ENCODE peak calls at places on chromosomes 6 and 20, in eight cellular contexts. One of them, this sample, is unnamed.

GRCh38 chr6:162621246-162621645 is 106.3 kb downstream of the PRKN start:
- DNase-seq in NCI-H1436: no peak
- DNase-seq in SK-MEL-5: no peak
- DNase-seq in activated CD4-positive, alpha-beta T cell treated with anti-CD3 and anti-CD28 coated beads for 4 hours: no peak
- DNase-seq in EL: no peak
- DNase-seq in ELF-1: peak
- DNase-seq in GDM1: no peak
- DNase-seq in CD8-positive, alpha-beta memory T cell: no peak
- DNase-seq in this sample: no peak

GRCh38 chr6:109478222-109478805 is 4.7 kb downstream of the ZBTB24 start:
- DNase-seq in CD8-positive, alpha-beta memory T cell: no peak
- DNase-seq in NCI-H1436: no peak
- DNase-seq in activated CD4-positive, alpha-beta T cell treated with anti-CD3 and anti-CD28 coated beads for 4 hours: no peak
- DNase-seq in GDM1: no peak
- DNase-seq in SK-MEL-5: no peak
- DNase-seq in ELF-1: no peak
- DNase-seq in EL: no peak
- DNase-seq in this sample: no peak

GRCh38 chr6:37688088-37688850 is 9.4 kb downstream of the MDGA1 start:
- DNase-seq in activated CD4-positive, alpha-beta T cell treated with anti-CD3 and anti-CD28 coated beads for 4 hours: no peak
- DNase-seq in EL: no peak
- DNase-seq in CD8-positive, alpha-beta memory T cell: no peak
- DNase-seq in ELF-1: no peak
- DNase-seq in GDM1: no peak
- DNase-seq in SK-MEL-5: no peak
- DNase-seq in NCI-H1436: no peak
- DNase-seq in this sample: no peak

GRCh38 chr6:85641916-85642773 is 541 bp downstream of the SYNCRIP start:
- DNase-seq in activated CD4-positive, alpha-beta T cell treated with anti-CD3 and anti-CD28 coated beads for 4 hours: peak
- DNase-seq in EL: peak
- DNase-seq in CD8-positive, alpha-beta memory T cell: peak
- DNase-seq in GDM1: peak
- DNase-seq in SK-MEL-5: peak
- DNase-seq in NCI-H1436: peak
- DNase-seq in ELF-1: peak
- DNase-seq in this sample: peak

GRCh38 chr6:149840345-149841075 is 23.6 kb downstream of the LRP11 start:
- DNase-seq in SK-MEL-5: peak
- DNase-seq in activated CD4-positive, alpha-beta T cell treated with anti-CD3 and anti-CD28 coated beads for 4 hours: peak
- DNase-seq in GDM1: peak
- DNase-seq in EL: peak
- DNase-seq in ELF-1: peak
- DNase-seq in CD8-positive, alpha-beta memory T cell: peak
- DNase-seq in NCI-H1436: peak
- DNase-seq in this sample: peak

GRCh38 chr6:30917487-30917886 is 3.4 kb downstream of the VARS2 start:
- DNase-seq in CD8-positive, alpha-beta memory T cell: no peak
- DNase-seq in NCI-H1436: no peak
- DNase-seq in ELF-1: no peak
- DNase-seq in activated CD4-positive, alpha-beta T cell treated with anti-CD3 and anti-CD28 coated beads for 4 hours: no peak
- DNase-seq in EL: no peak
- DNase-seq in GDM1: no peak
- DNase-seq in SK-MEL-5: no peak
- DNase-seq in this sample: no peak

GRCh38 chr6:88426005-88426404 is 259.9 kb upstream of the CNR1 start:
- DNase-seq in SK-MEL-5: no peak
- DNase-seq in CD8-positive, alpha-beta memory T cell: no peak
- DNase-seq in ELF-1: no peak
- DNase-seq in NCI-H1436: no peak
- DNase-seq in GDM1: no peak
- DNase-seq in EL: no peak
- DNase-seq in activated CD4-positive, alpha-beta T cell treated with anti-CD3 and anti-CD28 coated beads for 4 hours: no peak
- DNase-seq in this sample: no peak

GRCh38 chr6:106098383-106099234 is 12.5 kb downstream of the PRDM1 start:
- DNase-seq in CD8-positive, alpha-beta memory T cell: peak
- DNase-seq in GDM1: peak
- DNase-seq in activated CD4-positive, alpha-beta T cell treated with anti-CD3 and anti-CD28 coated beads for 4 hours: peak
- DNase-seq in EL: peak
- DNase-seq in SK-MEL-5: no peak
- DNase-seq in ELF-1: no peak
- DNase-seq in NCI-H1436: no peak
- DNase-seq in this sample: no peak

GRCh38 chr6:63689421-63689820 is 53.8 kb downstream of the PHF3 start:
- DNase-seq in NCI-H1436: no peak
- DNase-seq in ELF-1: no peak
- DNase-seq in CD8-positive, alpha-beta memory T cell: no peak
- DNase-seq in activated CD4-positive, alpha-beta T cell treated with anti-CD3 and anti-CD28 coated beads for 4 hours: no peak
- DNase-seq in GDM1: no peak
- DNase-seq in EL: no peak
- DNase-seq in SK-MEL-5: peak
- DNase-seq in this sample: no peak

GRCh38 chr6:108996208-108996607 is 98.4 kb downstream of the SESN1 start:
- DNase-seq in EL: no peak
- DNase-seq in activated CD4-positive, alpha-beta T cell treated with anti-CD3 and anti-CD28 coated beads for 4 hours: no peak
- DNase-seq in CD8-positive, alpha-beta memory T cell: no peak
- DNase-seq in GDM1: no peak
- DNase-seq in ELF-1: no peak
- DNase-seq in NCI-H1436: no peak
- DNase-seq in SK-MEL-5: no peak
- DNase-seq in this sample: no peak

GRCh38 chr6:144266091-144266649 is 19.0 kb upstream of the UTRN start:
- DNase-seq in NCI-H1436: no peak
- DNase-seq in activated CD4-positive, alpha-beta T cell treated with anti-CD3 and anti-CD28 coated beads for 4 hours: no peak
- DNase-seq in EL: peak
- DNase-seq in ELF-1: peak
- DNase-seq in GDM1: no peak
- DNase-seq in CD8-positive, alpha-beta memory T cell: no peak
- DNase-seq in SK-MEL-5: no peak
- DNase-seq in this sample: peak

GRCh38 chr6:23659125-23659524 is 466.9 kb upstream of the NRSN1 start:
- DNase-seq in NCI-H1436: peak
- DNase-seq in EL: peak
- DNase-seq in activated CD4-positive, alpha-beta T cell treated with anti-CD3 and anti-CD28 coated beads for 4 hours: no peak
- DNase-seq in SK-MEL-5: peak
- DNase-seq in CD8-positive, alpha-beta memory T cell: no peak
- DNase-seq in ELF-1: peak
- DNase-seq in GDM1: no peak
- DNase-seq in this sample: peak

GRCh38 chr6:24858154-24858801 is 59.6 kb upstream of the ARMH2 start:
- DNase-seq in GDM1: no peak
- DNase-seq in NCI-H1436: no peak
- DNase-seq in ELF-1: no peak
- DNase-seq in SK-MEL-5: no peak
- DNase-seq in EL: peak
- DNase-seq in activated CD4-positive, alpha-beta T cell treated with anti-CD3 and anti-CD28 coated beads for 4 hours: no peak
- DNase-seq in CD8-positive, alpha-beta memory T cell: peak
- DNase-seq in this sample: no peak

GRCh38 chr6:98416027-98416426 is 418.3 kb upstream of the POU3F2 start:
- DNase-seq in GDM1: no peak
- DNase-seq in NCI-H1436: no peak
- DNase-seq in CD8-positive, alpha-beta memory T cell: no peak
- DNase-seq in ELF-1: no peak
- DNase-seq in SK-MEL-5: no peak
- DNase-seq in EL: no peak
- DNase-seq in activated CD4-positive, alpha-beta T cell treated with anti-CD3 and anti-CD28 coated beads for 4 hours: no peak
- DNase-seq in this sample: no peak

GRCh38 chr20:41095110-41095969 is 42.0 kb upstream of the PLCG1 start:
- DNase-seq in activated CD4-positive, alpha-beta T cell treated with anti-CD3 and anti-CD28 coated beads for 4 hours: peak
- DNase-seq in EL: peak
- DNase-seq in CD8-positive, alpha-beta memory T cell: peak
- DNase-seq in NCI-H1436: peak
- DNase-seq in SK-MEL-5: peak
- DNase-seq in GDM1: peak
- DNase-seq in ELF-1: peak
- DNase-seq in this sample: no peak

GRCh38 chr6:126444874-126445273 is 105.0 kb downstream of the CENPW start:
- DNase-seq in EL: peak
- DNase-seq in ELF-1: peak
- DNase-seq in SK-MEL-5: peak
- DNase-seq in GDM1: no peak
- DNase-seq in activated CD4-positive, alpha-beta T cell treated with anti-CD3 and anti-CD28 coated beads for 4 hours: no peak
- DNase-seq in CD8-positive, alpha-beta memory T cell: no peak
- DNase-seq in NCI-H1436: no peak
- DNase-seq in this sample: no peak

GRCh38 chr6:3414704-3415453 is 42.0 kb downstream of the SLC22A23 start:
- DNase-seq in EL: no peak
- DNase-seq in CD8-positive, alpha-beta memory T cell: no peak
- DNase-seq in GDM1: no peak
- DNase-seq in activated CD4-positive, alpha-beta T cell treated with anti-CD3 and anti-CD28 coated beads for 4 hours: no peak
- DNase-seq in NCI-H1436: no peak
- DNase-seq in SK-MEL-5: no peak
- DNase-seq in ELF-1: peak
- DNase-seq in this sample: peak

GRCh38 chr6:30840922-30841643 is 43.2 kb upstream of the DDR1 start:
- DNase-seq in NCI-H1436: no peak
- DNase-seq in activated CD4-positive, alpha-beta T cell treated with anti-CD3 and anti-CD28 coated beads for 4 hours: no peak
- DNase-seq in EL: no peak
- DNase-seq in GDM1: no peak
- DNase-seq in CD8-positive, alpha-beta memory T cell: no peak
- DNase-seq in ELF-1: peak
- DNase-seq in SK-MEL-5: no peak
- DNase-seq in this sample: no peak

GRCh38 chr6:34331361-34332050 is 61.0 kb downstream of the NUDT3 start:
- DNase-seq in activated CD4-positive, alpha-beta T cell treated with anti-CD3 and anti-CD28 coated beads for 4 hours: no peak
- DNase-seq in NCI-H1436: no peak
- DNase-seq in CD8-positive, alpha-beta memory T cell: no peak
- DNase-seq in SK-MEL-5: no peak
- DNase-seq in EL: no peak
- DNase-seq in GDM1: no peak
- DNase-seq in ELF-1: no peak
- DNase-seq in this sample: no peak

GRCh38 chr6:113488812-113489685 is 368.1 kb upstream of the MARCKS start:
- DNase-seq in CD8-positive, alpha-beta memory T cell: no peak
- DNase-seq in activated CD4-positive, alpha-beta T cell treated with anti-CD3 and anti-CD28 coated beads for 4 hours: no peak
- DNase-seq in EL: no peak
- DNase-seq in GDM1: no peak
- DNase-seq in NCI-H1436: peak
- DNase-seq in SK-MEL-5: peak
- DNase-seq in ELF-1: no peak
- DNase-seq in this sample: no peak

GRCh38 chr6:149317656-149318571 is at the start of gene TAB2:
- DNase-seq in ELF-1: no peak
- DNase-seq in CD8-positive, alpha-beta memory T cell: peak
- DNase-seq in EL: peak
- DNase-seq in SK-MEL-5: peak
- DNase-seq in NCI-H1436: no peak
- DNase-seq in activated CD4-positive, alpha-beta T cell treated with anti-CD3 and anti-CD28 coated beads for 4 hours: peak
- DNase-seq in GDM1: peak
- DNase-seq in this sample: no peak

GRCh38 chr6:146047356-146047755 is 18.5 kb downstream of the GRM1 start:
- DNase-seq in CD8-positive, alpha-beta memory T cell: no peak
- DNase-seq in activated CD4-positive, alpha-beta T cell treated with anti-CD3 and anti-CD28 coated beads for 4 hours: no peak
- DNase-seq in NCI-H1436: no peak
- DNase-seq in ELF-1: no peak
- DNase-seq in GDM1: no peak
- DNase-seq in EL: no peak
- DNase-seq in SK-MEL-5: no peak
- DNase-seq in this sample: no peak

GRCh38 chr6:72941751-72942150 is 283.5 kb downstream of the KHDC1L start:
- DNase-seq in GDM1: no peak
- DNase-seq in SK-MEL-5: no peak
- DNase-seq in CD8-positive, alpha-beta memory T cell: no peak
- DNase-seq in activated CD4-positive, alpha-beta T cell treated with anti-CD3 and anti-CD28 coated beads for 4 hours: no peak
- DNase-seq in ELF-1: no peak
- DNase-seq in NCI-H1436: no peak
- DNase-seq in EL: no peak
- DNase-seq in this sample: no peak

GRCh38 chr20:46641424-46641823 is 9.8 kb downstream of the SLC13A3 start:
- DNase-seq in SK-MEL-5: no peak
- DNase-seq in activated CD4-positive, alpha-beta T cell treated with anti-CD3 and anti-CD28 coated beads for 4 hours: no peak
- DNase-seq in ELF-1: no peak
- DNase-seq in EL: no peak
- DNase-seq in NCI-H1436: no peak
- DNase-seq in CD8-positive, alpha-beta memory T cell: no peak
- DNase-seq in GDM1: no peak
- DNase-seq in this sample: no peak

GRCh38 chr6:159939591-159940016 is 29.3 kb upstream of the IGF2R start:
- DNase-seq in GDM1: no peak
- DNase-seq in NCI-H1436: no peak
- DNase-seq in activated CD4-positive, alpha-beta T cell treated with anti-CD3 and anti-CD28 coated beads for 4 hours: no peak
- DNase-seq in SK-MEL-5: no peak
- DNase-seq in ELF-1: no peak
- DNase-seq in EL: no peak
- DNase-seq in CD8-positive, alpha-beta memory T cell: no peak
- DNase-seq in this sample: no peak

GRCh38 chr6:86715676-86716075 is 221.7 kb upstream of the HTR1E start:
- DNase-seq in CD8-positive, alpha-beta memory T cell: no peak
- DNase-seq in activated CD4-positive, alpha-beta T cell treated with anti-CD3 and anti-CD28 coated beads for 4 hours: no peak
- DNase-seq in ELF-1: no peak
- DNase-seq in SK-MEL-5: no peak
- DNase-seq in GDM1: no peak
- DNase-seq in NCI-H1436: no peak
- DNase-seq in EL: peak
- DNase-seq in this sample: no peak

GRCh38 chr6:122276637-122277036 is 122.8 kb upstream of the HSF2 start:
- DNase-seq in SK-MEL-5: no peak
- DNase-seq in CD8-positive, alpha-beta memory T cell: no peak
- DNase-seq in EL: no peak
- DNase-seq in ELF-1: no peak
- DNase-seq in GDM1: no peak
- DNase-seq in activated CD4-positive, alpha-beta T cell treated with anti-CD3 and anti-CD28 coated beads for 4 hours: no peak
- DNase-seq in NCI-H1436: no peak
- DNase-seq in this sample: no peak